ENCODE peak calls at places on chromosome 22, in seven cellular contexts. A is fibroblast of the aortic adventitia; Q is Peyer's patch; I is H4; G is left cardiac atrium; B is fibroblast of mammary gland; X is activated CD4-positive, alpha-beta memory T cell treated with anti-CD3 and anti-CD28 coated beads, Interleukin-2, amount 10 ng/mL, durations not matched to agents 7 days and 5 days. N is an unnamed sample.

GRCh38 chr22:50548046-50548912 is 2.6 kb downstream of the KLHDC7B start:
- DNase-seq in I (no peak), Q (no peak), G (no peak), A (no peak), B (no peak), X (peak; percentile 68), N (no peak)

GRCh38 chr22:45709004-45709739 is 37.5 kb downstream of the ATXN10 start:
- DNase-seq in A (peak; percentile 70), B (peak; percentile 85), I (peak; percentile 79), Q (no peak), G (no peak), X (no peak), N (no peak)

GRCh38 chr22:38657248-38657909 is 941 bp downstream of the CBY1 start:
- DNase-seq in B (peak; percentile 6), A (peak; percentile 3), I (no peak), X (peak; percentile 45), G (no peak), Q (no peak), N (peak; percentile 28)

GRCh38 chr22:22941831-22942510 is 54.4 kb downstream of the IGLL5 start:
- DNase-seq in G (no peak), I (no peak), Q (peak; percentile 22), A (no peak), X (peak; percentile 15), B (no peak), N (no peak)

GRCh38 chr22:43090130-43090789 is 1.1 kb upstream of the TTLL1 start:
- DNase-seq in I (peak; percentile 95), B (peak; percentile 93), G (peak; percentile 66), A (peak; percentile 87), X (peak; percentile 63), Q (no peak), N (peak; percentile 53)

GRCh38 chr22:46661221-46661851 is 41.1 kb downstream of the GRAMD4 start:
- DNase-seq in G (peak; percentile 52), X (peak; percentile 53), B (peak; percentile 79), Q (no peak), I (peak; percentile 43), A (no peak), N (no peak)

GRCh38 chr22:40733919-40734318 is 54.6 kb downstream of the MCHR1 start:
- DNase-seq in I (no peak), X (no peak), B (no peak), G (no peak), Q (no peak), A (no peak), N (no peak)

GRCh38 chr22:39240841-39241631 is 3.7 kb downstream of the PDGFB start:
- DNase-seq in Q (peak; percentile 80), G (peak; percentile 69), X (peak; percentile 69), I (no peak), B (no peak), A (no peak), N (no peak)